ENCODE peak calls at places on chromosomes 1 and 21, in four cellular contexts. H is ureter; C is stimulated activated CD4-positive, alpha-beta T cell treated with anti-CD3 and anti-CD28 coated beads, Interleukin-15, amount 100 ng/mL, for 24 hours; R is suprapubic skin. I is an unnamed sample.

GRCh38 chr1:111920221-111921024 is 69.0 kb downstream of the KCND3 start:
- DNase-seq in C (no peak), R (no peak), H (peak), I (no peak)

GRCh38 chr1:112673589-112674439 is 645 bp upstream of the MOV10 start:
- DNase-seq in H (no peak), R (no peak), C (no peak), I (peak)

GRCh38 chr1:229156819-229157218 is 114.1 kb upstream of the RAB4A start:
- DNase-seq in R (no peak), C (no peak), H (no peak), I (peak)

GRCh38 chr1:81950037-81950436 is 149.3 kb downstream of the ADGRL2 start:
- DNase-seq in H (no peak), R (no peak), C (no peak), I (no peak)

GRCh38 chr21:14526199-14526598 is 19.9 kb downstream of the SAMSN1 start:
- DNase-seq in R (no peak), C (no peak), H (no peak), I (no peak)

GRCh38 chr1:8520483-8520966 is 202.6 kb downstream of the SLC45A1 start:
- DNase-seq in C (no peak), R (no peak), H (no peak), I (peak)

GRCh38 chr1:12447849-12448312 is 170.1 kb downstream of the DHRS3 start:
- DNase-seq in H (no peak), C (no peak), R (no peak), I (no peak)

GRCh38 chr1:197180252-197180878 is 33.9 kb upstream of the ASPM start:
- DNase-seq in C (no peak), H (no peak), R (no peak), I (no peak)

I was measured in Caco-2.